ENCODE peak calls at places on chromosomes 12 and 14, in five cellular contexts. Z is HCT116, Q is H1, Y is GM12878, V is HepG2. G is an unnamed sample.

GRCh38 chr12:58323676-58324075 is 382.3 kb downstream of the ATP23 start:
- DNase-seq in Z (no peak), Q (no peak), Y (no peak), V (no peak), G (no peak)

GRCh38 chr12:129467289-129467688 is 436.5 kb downstream of the TMEM132D start:
- DNase-seq in Z (no peak), Q (no peak), Y (no peak), V (no peak), G (peak)

GRCh38 chr12:89665556-89665955 is 43.1 kb downstream of the ATP2B1 start:
- DNase-seq in Z (no peak), Q (no peak), Y (no peak), V (no peak), G (no peak)

GRCh38 chr12:4855121-4855924 is 54.4 kb upstream of the KCNA1 start:
- DNase-seq in Z (peak), Q (peak), Y (peak), V (peak), G (peak)

GRCh38 chr14:50347521-50347920 is 35.4 kb downstream of the DMAC2L start:
- DNase-seq in Z (no peak), Q (no peak), Y (no peak), V (no peak), G (peak)

GRCh38 chr12:32920506-32921085 is 24.0 kb upstream of the PKP2 start:
- DNase-seq in Z (no peak), Q (no peak), Y (no peak), V (no peak), G (no peak)

GRCh38 chr12:131087302-131087818 is 133.7 kb downstream of the ADGRD1 start:
- DNase-seq in Z (no peak), Q (no peak), Y (no peak), V (no peak), G (no peak)

GRCh38 chr12:109875572-109876131 is 4.7 kb downstream of the GLTP start:
- DNase-seq in Z (no peak), Q (no peak), Y (no peak), V (no peak), G (no peak)

GRCh38 chr14:20454359-20454644 is 310 bp downstream of the OSGEP start:
- DNase-seq in Z (peak), Q (peak), Y (no peak), V (no peak), G (no peak)

GRCh38 chr12:110247340-110248095 is 33.5 kb upstream of the ATP2A2 start:
- DNase-seq in Z (no peak), Q (no peak), Y (no peak), V (peak), G (no peak)

GRCh38 chr12:1373887-1374286 is 220.5 kb downstream of the FBXL14 start:
- DNase-seq in Z (no peak), Q (no peak), Y (no peak), V (no peak), G (no peak)

GRCh38 chr12:25550186-25550585 is 2.9 kb downstream of the LMNTD1 start:
- DNase-seq in Z (no peak), Q (no peak), Y (no peak), V (no peak), G (no peak)

GRCh38 chr12:109711596-109712461 is 1.8 kb upstream of the FAM222A start:
- DNase-seq in Z (no peak), Q (no peak), Y (no peak), V (peak), G (peak)

GRCh38 chr12:45419317-45419716 is 203.4 kb downstream of the ANO6 start:
- DNase-seq in Z (no peak), Q (no peak), Y (no peak), V (no peak), G (no peak)

GRCh38 chr12:49332441-49332861 is 4.5 kb downstream of the C1QL4 start:
- DNase-seq in Z (no peak), Q (no peak), Y (no peak), V (no peak), G (no peak)

GRCh38 chr14:22491683-22492483 is 97.1 kb downstream of the DAD1 start:
- DNase-seq in Z (no peak), Q (no peak), Y (no peak), V (no peak), G (no peak)

GRCh38 chr14:98143566-98143965 is 1128.4 kb downstream of the BCL11B start:
- DNase-seq in Z (no peak), Q (no peak), Y (no peak), V (no peak), G (no peak)

GRCh38 chr14:73759183-73759713 is 45.1 kb upstream of the PNMA1 start:
- DNase-seq in Z (no peak), Q (no peak), Y (no peak), V (no peak), G (peak)

GRCh38 chr12:116924558-116925453 is 14.1 kb downstream of the FBXW8 start:
- DNase-seq in Z (peak), Q (no peak), Y (peak), V (peak), G (no peak)

GRCh38 chr12:3336606-3337311 is 154.2 kb upstream of the PRMT8 start:
- DNase-seq in Z (peak), Q (no peak), Y (no peak), V (peak), G (no peak)

GRCh38 chr14:68000516-68000915 is 180.9 kb downstream of the RAD51B start:
- DNase-seq in Z (no peak), Q (no peak), Y (no peak), V (no peak), G (no peak)

DNA sequence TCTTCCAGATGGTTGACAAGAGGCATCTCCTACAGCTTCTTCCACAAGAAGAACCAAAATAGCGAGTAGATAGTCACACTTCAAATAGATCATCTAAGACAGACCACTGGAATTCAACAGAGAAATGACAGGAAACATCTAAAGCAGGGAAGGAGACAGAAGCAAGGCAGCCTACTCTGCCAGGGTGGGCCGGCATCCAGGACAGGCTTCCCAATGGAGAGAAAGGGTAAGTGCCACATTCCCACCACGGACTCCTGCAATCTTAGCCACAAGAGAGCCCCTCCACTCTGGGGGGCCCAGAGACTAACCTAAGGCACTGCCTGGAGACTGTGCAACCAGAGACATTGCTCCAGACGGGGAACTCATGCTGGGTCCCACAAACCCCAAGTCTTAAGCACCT is 154.5 kb downstream of the NDUFA12 start:
- DNase-seq in Z (no peak), Q (no peak), Y (no peak), V (no peak), G (no peak)
- TF ChIP-seq POLR2AphosphoS5 in Z (no peak), Q (no peak), Y (no peak), V (no peak), G (no peak)

DNA sequence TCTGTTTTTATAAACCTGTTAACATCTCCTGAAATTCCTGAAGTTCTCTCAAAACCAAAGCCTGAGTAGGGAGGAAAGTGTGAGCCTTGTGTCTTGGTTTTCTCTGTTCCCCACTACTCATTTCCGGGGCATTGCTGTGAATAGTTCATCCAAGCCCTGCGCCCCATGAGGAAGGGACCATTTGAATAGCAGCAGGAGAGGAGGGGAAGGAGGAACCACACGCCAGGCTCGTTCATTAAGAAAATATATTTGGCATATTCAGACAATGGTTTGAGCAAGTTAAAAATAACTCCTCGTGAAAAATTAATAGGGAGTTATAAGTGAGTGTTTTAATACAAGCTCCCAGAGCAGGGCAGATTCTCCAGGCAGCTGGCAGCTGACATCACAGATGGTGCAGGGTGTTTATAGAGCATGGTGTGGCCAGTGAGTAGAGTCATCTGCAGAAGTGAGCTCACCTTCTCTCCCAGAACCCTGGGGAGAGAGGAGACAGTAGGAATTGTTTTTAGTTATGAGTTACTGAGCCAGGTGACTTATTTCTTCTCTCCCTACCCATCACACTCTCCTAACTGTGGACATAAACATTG is 29.5 kb upstream of the CISTR start:
- DNase-seq in Z (no peak), Q (no peak), Y (no peak), V (no peak), G (no peak)
- TF ChIP-seq ATF3 in Z (no peak), Q (no peak), Y (no peak), V (no peak), G (no peak)

GRCh38 chr14:70709726-70710382 is 68.1 kb downstream of the TTC9 start:
- DNase-seq in Z (no peak), Q (no peak), Y (no peak), V (peak), G (no peak)
- TF ChIP-seq POLR2AphosphoS5 in Z (no peak), Q (no peak), Y (no peak), V (no peak), G (no peak)

DNA sequence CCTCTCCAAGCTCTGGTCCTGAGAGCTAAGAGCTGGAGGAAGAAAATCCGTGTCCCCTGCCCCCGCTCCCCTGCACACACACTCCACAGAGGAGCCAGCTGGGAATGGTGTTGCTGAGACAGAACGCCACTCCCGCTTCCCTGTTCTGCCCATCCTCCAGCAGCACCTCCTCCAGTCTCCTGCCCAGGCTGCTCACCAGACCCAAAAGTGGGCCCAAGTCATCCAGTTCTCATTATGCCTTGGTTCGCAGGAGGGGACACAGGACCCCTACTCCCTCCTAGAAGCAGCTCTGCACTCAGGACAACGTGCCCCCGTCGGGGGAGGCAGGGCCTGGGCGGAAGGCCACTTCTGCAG is 861 bp upstream of the TRMT61A start:
- DNase-seq in Z (no peak), Q (no peak), Y (no peak), V (no peak), G (no peak)
- TF ChIP-seq ATF3 in Z (no peak), Q (no peak), Y (no peak), V (no peak), G (no peak)

DNA sequence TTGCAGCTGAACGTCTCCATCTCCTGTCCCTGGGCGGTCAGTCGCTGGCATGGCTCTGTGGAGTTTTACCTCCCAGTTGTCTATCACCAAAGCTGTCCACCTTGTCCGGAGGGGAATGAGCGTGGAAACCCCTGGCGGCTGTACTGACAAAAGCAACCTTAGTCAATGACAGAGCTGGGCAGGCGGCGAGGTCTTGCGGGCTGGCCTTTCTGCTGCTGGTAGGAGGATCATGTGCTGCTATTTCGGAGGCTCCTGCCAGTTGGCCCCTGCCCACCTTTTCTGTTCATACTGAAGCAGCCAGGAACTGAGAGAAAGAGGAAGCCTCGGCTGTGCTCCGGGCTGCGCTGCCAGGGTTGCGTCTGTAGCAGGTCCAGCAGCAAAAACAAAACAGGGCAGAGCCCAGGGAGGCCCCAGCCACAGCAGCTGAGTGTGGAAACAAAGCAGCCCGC is 57.7 kb downstream of the HMGA2 start:
- DNase-seq in Z (no peak), Q (no peak), Y (no peak), V (no peak), G (no peak)
- TF ChIP-seq POLR2AphosphoS5 in Z (no peak), Q (no peak), Y (no peak), V (no peak), G (no peak)

GRCh38 chr12:10759657-10760056 is 36.5 kb upstream of the YBX3 start:
- DNase-seq in Z (no peak), Q (no peak), Y (no peak), V (no peak), G (no peak)

GRCh38 chr12:10750385-10750727 is 27.2 kb upstream of the YBX3 start:
- DNase-seq in Z (no peak), Q (no peak), Y (no peak), V (no peak), G (no peak)

GRCh38 chr12:10753066-10753465 is 29.9 kb upstream of the YBX3 start:
- DNase-seq in Z (no peak), Q (no peak), Y (no peak), V (no peak), G (no peak)

GRCh38 chr12:10756194-10756593 is 33.1 kb upstream of the YBX3 start:
- DNase-seq in Z (no peak), Q (no peak), Y (no peak), V (no peak), G (no peak)
- TF ChIP-seq ATF3 in Z (no peak), Q (no peak), Y (no peak), V (no peak), G (no peak)

GRCh38 chr14:31206536-31207286 is 882 bp downstream of the HECTD1 start:
- DNase-seq in Z (no peak), Q (no peak), Y (no peak), V (peak), G (peak)

GRCh38 chr14:31208546-31209424 is 1.2 kb upstream of the HECTD1 start:
- DNase-seq in Z (no peak), Q (no peak), Y (no peak), V (no peak), G (no peak)

GRCh38 chr14:31205681-31206535 is 1.7 kb downstream of the HECTD1 start:
- DNase-seq in Z (no peak), Q (no peak), Y (no peak), V (peak), G (peak)

GRCh38 chr14:31207746-31208545 is at the start of gene HECTD1:
- DNase-seq in Z (peak), Q (peak), Y (peak), V (peak), G (peak)

GRCh38 chr14:31207287-31207745 is 277 bp downstream of the HECTD1 start:
- DNase-seq in Z (no peak), Q (no peak), Y (no peak), V (no peak), G (no peak)
- TF ChIP-seq POLR2AphosphoS5 in Z (peak), Q (no peak), Y (no peak), V (no peak), G (no peak)

GRCh38 chr12:76786986-76787385 is 23.1 kb downstream of the ZDHHC17 start:
- DNase-seq in Z (no peak), Q (no peak), Y (no peak), V (no peak), G (peak)

GRCh38 chr12:76787689-76788088 is 23.8 kb downstream of the ZDHHC17 start:
- DNase-seq in Z (no peak), Q (no peak), Y (no peak), V (no peak), G (no peak)

GRCh38 chr12:76789335-76790050 is 25.6 kb downstream of the ZDHHC17 start:
- DNase-seq in Z (no peak), Q (no peak), Y (no peak), V (no peak), G (no peak)

GRCh38 chr12:76792828-76793227 is 28.9 kb downstream of the ZDHHC17 start:
- DNase-seq in Z (no peak), Q (no peak), Y (no peak), V (no peak), G (no peak)

GRCh38 chr12:76790564-76791552 is 26.9 kb downstream of the ZDHHC17 start:
- DNase-seq in Z (peak), Q (no peak), Y (no peak), V (peak), G (peak)
- TF ChIP-seq ATF3 in Z (no peak), Q (no peak), Y (no peak), V (no peak), G (no peak)

GRCh38 chr14:77181124-77181602 is 435 bp upstream of the TMEM63C start:
- DNase-seq in Z (no peak), Q (no peak), Y (no peak), V (no peak), G (no peak)

GRCh38 chr14:77184396-77185092 is 2.9 kb downstream of the TMEM63C start:
- DNase-seq in Z (no peak), Q (no peak), Y (no peak), V (no peak), G (no peak)

GRCh38 chr14:77185093-77185465 is 3.5 kb downstream of the TMEM63C start:
- DNase-seq in Z (no peak), Q (no peak), Y (no peak), V (no peak), G (no peak)

GRCh38 chr14:77183896-77184295 is 2.3 kb downstream of the TMEM63C start:
- DNase-seq in Z (no peak), Q (no peak), Y (no peak), V (no peak), G (no peak)

DNA sequence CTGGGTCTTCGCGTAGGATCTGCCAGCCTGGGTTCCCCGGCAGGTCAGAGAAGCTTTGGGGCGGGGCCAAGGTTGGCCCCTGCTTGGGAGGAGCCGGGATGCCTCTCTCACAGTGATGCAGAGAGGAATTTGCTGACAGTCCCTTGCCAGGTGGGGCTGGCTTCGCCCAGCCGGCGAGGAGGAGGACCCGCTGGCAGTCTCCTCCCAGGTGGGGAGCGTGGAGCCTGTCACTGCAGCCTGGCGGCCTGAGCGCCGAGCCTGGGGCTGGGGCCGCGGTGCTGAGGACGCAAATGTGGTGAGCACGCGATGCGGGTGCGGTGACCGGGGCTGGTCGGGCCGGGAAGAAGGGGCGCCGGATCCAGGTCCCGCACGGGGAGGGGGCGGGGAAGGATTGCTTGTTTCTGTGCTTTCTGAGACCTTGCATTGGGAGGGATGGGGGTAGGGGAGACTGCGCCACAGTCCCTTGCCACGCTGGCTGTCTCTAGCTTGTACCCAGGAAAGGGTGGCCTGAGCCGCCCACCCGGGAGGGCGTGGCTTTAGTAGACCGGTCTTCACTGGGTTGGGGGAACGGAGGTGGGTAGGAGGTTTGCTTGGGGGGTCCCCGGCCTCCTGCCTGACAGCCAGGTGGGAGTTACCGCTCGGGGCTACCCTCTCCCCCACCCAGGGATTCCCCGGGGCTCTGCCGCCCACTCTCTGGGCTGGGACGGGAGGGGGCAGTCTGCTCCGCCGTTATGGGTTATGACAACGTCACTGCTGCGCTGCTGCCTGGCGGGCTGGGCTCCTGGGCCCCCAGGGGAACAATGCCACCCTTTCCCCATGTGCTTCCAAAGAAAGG is at the start of gene TMEM63C:
- DNase-seq in Z (peak), Q (peak), Y (peak), V (peak), G (no peak)
- TF ChIP-seq POLR2AphosphoS5 in Z (peak), Q (no peak), Y (no peak), V (no peak), G (no peak)

GRCh38 chr14:90538716-90539495 is 142.1 kb downstream of the CALM1 start:
- DNase-seq in Z (no peak), Q (no peak), Y (no peak), V (no peak), G (no peak)
- TF ChIP-seq ATF3 in Z (no peak), Q (no peak), Y (no peak), V (no peak), G (no peak)

G was measured in K562.